ENCODE peak calls at places on chromosomes 4 and X, in four cellular contexts. O is GM12878, J is HepG2, I is K562. U is an unnamed sample.

GRCh38 chr4:126465341-126465740 is 1150.6 kb downstream of the FAT4 start:
- DNase-seq in O (no peak), J (no peak), I (no peak), U (no peak)

GRCh38 chr4:84901173-84901572 is 65.3 kb downstream of the WDFY3 start:
- DNase-seq in I (no peak), J (no peak), O (no peak), U (no peak)

GRCh38 chr4:19381068-19381467 is 870.6 kb upstream of the SLIT2 start:
- DNase-seq in I (no peak), O (no peak), J (no peak), U (no peak)

GRCh38 chr4:150746156-150746555 is 164.2 kb downstream of the MAB21L2 start:
- DNase-seq in O (no peak), I (no peak), J (no peak), U (no peak)

GRCh38 chr4:140286503-140286902 is 86.9 kb upstream of the SCOC start:
- DNase-seq in O (no peak), I (no peak), J (no peak), U (no peak)

GRCh38 chr4:21901831-21902230 is 46.7 kb downstream of the KCNIP4 start:
- DNase-seq in I (no peak), J (no peak), O (no peak), U (peak)

GRCh38 chrX:54492340-54492739 is 3.7 kb downstream of the FGD1 start:
- DNase-seq in O (no peak), I (no peak), J (no peak), U (no peak)

GRCh38 chrX:12007881-12008280 is 130.4 kb upstream of the FRMPD4 start:
- DNase-seq in J (no peak), I (no peak), O (no peak), U (peak)

GRCh38 chr4:3720461-3720860 is 45.7 kb upstream of the ADRA2C start:
- DNase-seq in O (no peak), J (no peak), I (no peak), U (no peak)

GRCh38 chrX:12949927-12950656 is 24.8 kb upstream of the TMSB4X start:
- DNase-seq in J (no peak), I (peak), O (peak), U (no peak)

GRCh38 chr4:4334798-4335520 is 44.9 kb downstream of the ZBTB49 start:
- DNase-seq in O (no peak), I (peak), J (peak), U (peak)

GRCh38 chr4:44196796-44197195 is 251.8 kb downstream of the KCTD8 start:
- DNase-seq in I (no peak), J (no peak), O (no peak), U (no peak)

GRCh38 chr4:7911044-7911578 is 28.6 kb downstream of the AFAP1 start:
- DNase-seq in O (no peak), I (no peak), J (no peak), U (peak)

DNA sequence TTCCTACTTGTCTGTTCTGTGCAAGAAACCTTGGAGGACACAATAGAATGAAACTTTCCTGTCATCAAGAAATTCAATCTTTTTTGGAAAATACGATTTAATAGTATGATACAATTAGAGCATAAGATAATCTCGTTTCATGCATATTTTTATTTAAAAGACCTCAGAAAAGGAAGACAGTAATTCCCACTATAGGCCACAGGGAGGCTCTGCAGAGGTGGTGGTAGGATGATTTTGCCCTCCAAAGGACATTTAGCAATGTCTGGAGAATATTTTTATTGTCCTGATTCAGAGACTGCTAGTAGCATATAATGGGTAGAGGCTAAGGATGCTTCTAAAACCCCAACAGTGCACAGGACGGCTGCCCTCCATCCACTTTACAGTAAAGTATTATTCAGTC is 68.7 kb downstream of the PAK3 start:
- DNase-seq in O (no peak), I (peak), J (no peak), U (peak)
- TF ChIP-seq BHLHE40 in O (no peak), I (no peak), J (no peak), U (no peak)

GRCh38 chrX:56800801-56801200 is 71.8 kb downstream of the NBDY start:
- DNase-seq in J (no peak), O (no peak), I (no peak), U (no peak)
- TF ChIP-seq HDAC2 in J (no peak), O (no peak), I (no peak), U (no peak)

GRCh38 chr4:74158561-74159396 is 861 bp downstream of the MTHFD2L start:
- DNase-seq in I (no peak), J (no peak), O (peak), U (peak)

GRCh38 chr4:74156521-74156920 is 1.4 kb upstream of the MTHFD2L start:
- DNase-seq in J (no peak), I (no peak), O (no peak), U (no peak)

GRCh38 chr4:74159397-74159709 is 1.4 kb downstream of the MTHFD2L start:
- DNase-seq in I (no peak), J (no peak), O (no peak), U (no peak)

GRCh38 chr4:74157116-74157742 is 689 bp upstream of the MTHFD2L start:
- DNase-seq in I (peak), J (peak), O (no peak), U (peak)

GRCh38 chr4:74157743-74158560 is at the start of gene MTHFD2L:
- DNase-seq in O (peak), J (peak), I (peak), U (peak)
- TF ChIP-seq REST in O (no peak), J (no peak), I (peak), U (no peak)

GRCh38 chrX:153500676-153501280 is 6.0 kb downstream of the BGN start:
- DNase-seq in I (no peak), O (no peak), J (no peak), U (no peak)

GRCh38 chrX:153495903-153496629 is 1.3 kb downstream of the BGN start:
- DNase-seq in O (no peak), J (no peak), I (no peak), U (no peak)

GRCh38 chrX:153499876-153500275 is 5.1 kb downstream of the BGN start:
- DNase-seq in I (no peak), O (no peak), J (no peak), U (no peak)

GRCh38 chrX:153499258-153499657 is 4.5 kb downstream of the BGN start:
- DNase-seq in I (no peak), O (no peak), J (no peak), U (no peak)

DNA sequence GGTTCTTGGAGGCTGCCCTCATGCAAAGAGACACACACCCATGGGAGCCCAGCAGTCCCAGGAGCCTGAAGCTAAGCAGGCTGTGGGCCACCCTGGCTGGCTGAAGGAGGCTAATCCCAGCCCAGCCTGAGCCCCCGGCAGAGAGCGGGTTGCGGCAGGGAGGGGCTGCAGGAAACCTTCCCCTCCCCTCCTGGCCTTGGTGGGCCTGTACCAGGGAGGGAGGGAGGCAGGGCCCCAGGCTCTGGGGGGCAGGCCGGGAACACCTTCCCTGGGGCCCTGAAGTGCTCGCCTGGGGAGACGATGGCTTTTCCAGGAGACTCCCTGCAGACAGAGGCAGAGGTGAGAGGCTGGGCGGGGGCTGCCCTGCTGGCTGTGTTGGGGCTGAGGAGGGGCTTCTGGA is 3.7 kb downstream of the BGN start:
- DNase-seq in O (no peak), I (no peak), J (no peak), U (no peak)
- TF ChIP-seq BHLHE40 in O (no peak), I (no peak), J (no peak), U (no peak)

GRCh38 chrX:2301901-2302300 is 198.9 kb downstream of the DHRSX start:
- DNase-seq in J (no peak), O (no peak), I (no peak), U (no peak)
- TF ChIP-seq HDAC2 in J (no peak), O (no peak), I (no peak), U (no peak)

GRCh38 chr4:161916010-161916409 is 247.8 kb downstream of the FSTL5 start:
- DNase-seq in I (no peak), O (no peak), J (no peak), U (no peak)
- TF ChIP-seq REST in I (no peak), O (no peak), J (no peak), U (no peak)

GRCh38 chr4:71216316-71216959 is 122.4 kb upstream of the SLC4A4 start:
- DNase-seq in I (no peak), J (no peak), O (no peak), U (no peak)
- TF ChIP-seq BHLHE40 in I (no peak), J (no peak), O (no peak), U (no peak)